ENCODE peak calls at places on chromosomes 3 and 15, in ten cellular contexts. One of them, this sample, is unnamed.

GRCh38 chr3:108103971-108104797 is 13.4 kb upstream of the CD47 start:
- DNase-seq in pancreas: no peak
- DNase-seq in hepatocyte: no peak
- DNase-seq in GM23338: no peak
- DNase-seq in HL-60: no peak
- DNase-seq in astrocyte: peak
- DNase-seq in Panc1: no peak
- DNase-seq in cardiac muscle cell: peak
- DNase-seq in psoas muscle: no peak
- DNase-seq in heart left ventricle: no peak
- DNase-seq in this sample: peak

GRCh38 chr15:40793216-40793989 is 13.5 kb upstream of the ZFYVE19 start:
- DNase-seq in psoas muscle: peak
- DNase-seq in Panc1: peak
- DNase-seq in cardiac muscle cell: peak
- DNase-seq in heart left ventricle: no peak
- DNase-seq in pancreas: peak
- DNase-seq in GM23338: no peak
- DNase-seq in HL-60: no peak
- DNase-seq in hepatocyte: peak
- DNase-seq in astrocyte: peak
- DNase-seq in this sample: peak

GRCh38 chr3:141275032-141275422 is 43.4 kb downstream of the PXYLP1 start:
- DNase-seq in cardiac muscle cell: peak
- DNase-seq in astrocyte: peak
- DNase-seq in heart left ventricle: no peak
- DNase-seq in pancreas: no peak
- DNase-seq in GM23338: no peak
- DNase-seq in psoas muscle: no peak
- DNase-seq in Panc1: no peak
- DNase-seq in HL-60: no peak
- DNase-seq in hepatocyte: no peak
- DNase-seq in this sample: no peak

GRCh38 chr3:101813817-101814440 is 34.9 kb downstream of the NXPE3 start:
- DNase-seq in cardiac muscle cell: peak
- DNase-seq in heart left ventricle: no peak
- DNase-seq in GM23338: peak
- DNase-seq in Panc1: no peak
- DNase-seq in astrocyte: no peak
- DNase-seq in hepatocyte: peak
- DNase-seq in HL-60: no peak
- DNase-seq in psoas muscle: no peak
- DNase-seq in pancreas: no peak
- DNase-seq in this sample: no peak

GRCh38 chr3:65607101-65607500 is 431.6 kb downstream of the MAGI1 start:
- DNase-seq in psoas muscle: no peak
- DNase-seq in pancreas: no peak
- DNase-seq in GM23338: no peak
- DNase-seq in HL-60: no peak
- DNase-seq in Panc1: no peak
- DNase-seq in heart left ventricle: no peak
- DNase-seq in hepatocyte: no peak
- DNase-seq in astrocyte: no peak
- DNase-seq in cardiac muscle cell: no peak
- DNase-seq in this sample: no peak

GRCh38 chr3:9911863-9912262 is 5.0 kb upstream of the IL17RC start:
- DNase-seq in heart left ventricle: no peak
- DNase-seq in hepatocyte: no peak
- DNase-seq in astrocyte: no peak
- DNase-seq in pancreas: no peak
- DNase-seq in Panc1: no peak
- DNase-seq in GM23338: no peak
- DNase-seq in psoas muscle: no peak
- DNase-seq in cardiac muscle cell: no peak
- DNase-seq in HL-60: no peak
- DNase-seq in this sample: no peak

GRCh38 chr15:64429448-64429847 is 30.9 kb upstream of the ZNF609 start:
- DNase-seq in HL-60: no peak
- DNase-seq in astrocyte: no peak
- DNase-seq in cardiac muscle cell: no peak
- DNase-seq in Panc1: no peak
- DNase-seq in psoas muscle: no peak
- DNase-seq in pancreas: no peak
- DNase-seq in GM23338: no peak
- DNase-seq in hepatocyte: no peak
- DNase-seq in heart left ventricle: no peak
- DNase-seq in this sample: no peak

GRCh38 chr3:107928084-107928445 is 162.8 kb downstream of the CD47 start:
- DNase-seq in pancreas: no peak
- DNase-seq in hepatocyte: peak
- DNase-seq in heart left ventricle: no peak
- DNase-seq in Panc1: no peak
- DNase-seq in psoas muscle: no peak
- DNase-seq in HL-60: peak
- DNase-seq in cardiac muscle cell: peak
- DNase-seq in GM23338: peak
- DNase-seq in astrocyte: peak
- DNase-seq in this sample: no peak

GRCh38 chr15:64146885-64147681 is 4.4 kb upstream of the SNX22 start:
- DNase-seq in GM23338: no peak
- DNase-seq in hepatocyte: no peak
- DNase-seq in pancreas: no peak
- DNase-seq in HL-60: no peak
- DNase-seq in Panc1: no peak
- DNase-seq in cardiac muscle cell: peak
- DNase-seq in psoas muscle: no peak
- DNase-seq in astrocyte: no peak
- DNase-seq in heart left ventricle: no peak
- DNase-seq in this sample: no peak

GRCh38 chr3:196641278-196642058 is 2.0 kb downstream of the NRROS start:
- DNase-seq in pancreas: no peak
- DNase-seq in GM23338: no peak
- DNase-seq in Panc1: no peak
- DNase-seq in astrocyte: no peak
- DNase-seq in heart left ventricle: no peak
- DNase-seq in HL-60: peak
- DNase-seq in psoas muscle: no peak
- DNase-seq in cardiac muscle cell: no peak
- DNase-seq in hepatocyte: no peak
- DNase-seq in this sample: no peak

GRCh38 chr3:188262913-188263683 is 109.1 kb downstream of the LPP start:
- DNase-seq in pancreas: no peak
- DNase-seq in astrocyte: peak
- DNase-seq in cardiac muscle cell: peak
- DNase-seq in heart left ventricle: no peak
- DNase-seq in psoas muscle: no peak
- DNase-seq in HL-60: no peak
- DNase-seq in hepatocyte: peak
- DNase-seq in GM23338: no peak
- DNase-seq in Panc1: peak
- DNase-seq in this sample: no peak

GRCh38 chr3:14234197-14235002 is 55.8 kb downstream of the LSM3 start:
- DNase-seq in HL-60: no peak
- DNase-seq in pancreas: no peak
- DNase-seq in Panc1: no peak
- DNase-seq in heart left ventricle: no peak
- DNase-seq in cardiac muscle cell: no peak
- DNase-seq in psoas muscle: no peak
- DNase-seq in astrocyte: peak
- DNase-seq in GM23338: no peak
- DNase-seq in hepatocyte: peak
- DNase-seq in this sample: no peak

GRCh38 chr3:42495393-42495792 is 7.0 kb upstream of the VIPR1 start:
- DNase-seq in HL-60: no peak
- DNase-seq in hepatocyte: no peak
- DNase-seq in Panc1: no peak
- DNase-seq in GM23338: no peak
- DNase-seq in cardiac muscle cell: no peak
- DNase-seq in psoas muscle: no peak
- DNase-seq in pancreas: peak
- DNase-seq in heart left ventricle: no peak
- DNase-seq in astrocyte: no peak
- DNase-seq in this sample: no peak

GRCh38 chr3:158713094-158713499 is 19.2 kb downstream of the RARRES1 start:
- DNase-seq in GM23338: no peak
- DNase-seq in psoas muscle: no peak
- DNase-seq in HL-60: peak
- DNase-seq in heart left ventricle: no peak
- DNase-seq in astrocyte: peak
- DNase-seq in pancreas: no peak
- DNase-seq in Panc1: no peak
- DNase-seq in hepatocyte: no peak
- DNase-seq in cardiac muscle cell: peak
- DNase-seq in this sample: no peak

GRCh38 chr3:148077318-148077923 is 620.3 kb upstream of the AGTR1 start:
- DNase-seq in GM23338: peak
- DNase-seq in astrocyte: no peak
- DNase-seq in cardiac muscle cell: peak
- DNase-seq in HL-60: no peak
- DNase-seq in pancreas: no peak
- DNase-seq in hepatocyte: peak
- DNase-seq in heart left ventricle: no peak
- DNase-seq in Panc1: no peak
- DNase-seq in psoas muscle: no peak
- DNase-seq in this sample: no peak

GRCh38 chr3:30643763-30644462 is 37.5 kb downstream of the TGFBR2 start:
- DNase-seq in cardiac muscle cell: no peak
- DNase-seq in pancreas: no peak
- DNase-seq in Panc1: no peak
- DNase-seq in GM23338: no peak
- DNase-seq in astrocyte: no peak
- DNase-seq in hepatocyte: no peak
- DNase-seq in HL-60: no peak
- DNase-seq in heart left ventricle: no peak
- DNase-seq in psoas muscle: no peak
- DNase-seq in this sample: no peak

GRCh38 chr3:185318136-185318535 is 44.8 kb upstream of the MAP3K13 start:
- DNase-seq in Panc1: no peak
- DNase-seq in psoas muscle: no peak
- DNase-seq in pancreas: no peak
- DNase-seq in HL-60: no peak
- DNase-seq in cardiac muscle cell: peak
- DNase-seq in GM23338: peak
- DNase-seq in hepatocyte: no peak
- DNase-seq in heart left ventricle: no peak
- DNase-seq in astrocyte: peak
- DNase-seq in this sample: no peak
- H3K27ac ChIP-seq in Panc1: peak
- H3K27ac ChIP-seq in psoas muscle: no peak
- H3K27ac ChIP-seq in pancreas: peak
- H3K27ac ChIP-seq in HL-60: no peak
- H3K27ac ChIP-seq in cardiac muscle cell: peak
- H3K27ac ChIP-seq in GM23338: no peak
- H3K27ac ChIP-seq in hepatocyte: peak
- H3K27ac ChIP-seq in heart left ventricle: peak
- H3K27ac ChIP-seq in astrocyte: no peak
- H3K27ac ChIP-seq in this sample: no peak

DNA sequence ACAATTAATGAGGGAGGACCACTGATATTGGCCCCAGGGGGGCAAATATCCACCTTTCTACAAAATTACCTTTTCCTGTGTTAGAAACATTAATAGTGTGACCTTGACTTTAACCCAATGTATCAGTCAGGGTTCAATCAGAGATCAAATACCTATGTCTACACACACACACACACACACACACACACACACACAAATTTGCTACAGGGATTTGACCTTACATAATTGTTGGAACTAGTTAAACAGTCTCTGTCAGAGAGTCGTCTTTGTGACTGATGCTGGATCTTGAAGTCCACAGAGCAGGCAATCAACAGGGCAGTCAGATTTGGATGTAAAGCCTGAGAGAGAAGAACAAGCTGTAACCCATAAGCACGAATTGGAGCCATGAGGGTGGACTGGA is 32.5 kb downstream of the TM4SF4 start:
- DNase-seq in astrocyte: no peak
- DNase-seq in HL-60: no peak
- DNase-seq in cardiac muscle cell: no peak
- DNase-seq in Panc1: no peak
- DNase-seq in hepatocyte: no peak
- DNase-seq in psoas muscle: no peak
- DNase-seq in heart left ventricle: no peak
- DNase-seq in pancreas: no peak
- DNase-seq in GM23338: no peak
- DNase-seq in this sample: no peak
- H3K27ac ChIP-seq in astrocyte: peak
- H3K27ac ChIP-seq in HL-60: no peak
- H3K27ac ChIP-seq in cardiac muscle cell: no peak
- H3K27ac ChIP-seq in Panc1: peak
- H3K27ac ChIP-seq in hepatocyte: no peak
- H3K27ac ChIP-seq in psoas muscle: peak
- H3K27ac ChIP-seq in heart left ventricle: peak
- H3K27ac ChIP-seq in pancreas: no peak
- H3K27ac ChIP-seq in GM23338: no peak
- H3K27ac ChIP-seq in this sample: no peak

GRCh38 chr3:128080323-128080898 is 28.2 kb downstream of the SEC61A1 start:
- DNase-seq in GM23338: no peak
- DNase-seq in astrocyte: peak
- DNase-seq in cardiac muscle cell: peak
- DNase-seq in HL-60: no peak
- DNase-seq in hepatocyte: no peak
- DNase-seq in pancreas: peak
- DNase-seq in heart left ventricle: no peak
- DNase-seq in psoas muscle: no peak
- DNase-seq in Panc1: no peak
- DNase-seq in this sample: no peak
- H3K27ac ChIP-seq in GM23338: no peak
- H3K27ac ChIP-seq in astrocyte: peak
- H3K27ac ChIP-seq in cardiac muscle cell: no peak
- H3K27ac ChIP-seq in HL-60: no peak
- H3K27ac ChIP-seq in hepatocyte: no peak
- H3K27ac ChIP-seq in pancreas: no peak
- H3K27ac ChIP-seq in heart left ventricle: no peak
- H3K27ac ChIP-seq in psoas muscle: no peak
- H3K27ac ChIP-seq in Panc1: no peak
- H3K27ac ChIP-seq in this sample: no peak

GRCh38 chr3:12904951-12905315 is 63.6 kb upstream of the RPL32 start:
- DNase-seq in HL-60: no peak
- DNase-seq in psoas muscle: peak
- DNase-seq in pancreas: no peak
- DNase-seq in hepatocyte: no peak
- DNase-seq in GM23338: no peak
- DNase-seq in Panc1: no peak
- DNase-seq in heart left ventricle: peak
- DNase-seq in cardiac muscle cell: no peak
- DNase-seq in astrocyte: no peak
- DNase-seq in this sample: no peak
- H3K27ac ChIP-seq in HL-60: no peak
- H3K27ac ChIP-seq in psoas muscle: peak
- H3K27ac ChIP-seq in pancreas: no peak
- H3K27ac ChIP-seq in hepatocyte: no peak
- H3K27ac ChIP-seq in GM23338: no peak
- H3K27ac ChIP-seq in Panc1: no peak
- H3K27ac ChIP-seq in heart left ventricle: no peak
- H3K27ac ChIP-seq in cardiac muscle cell: no peak
- H3K27ac ChIP-seq in astrocyte: no peak
- H3K27ac ChIP-seq in this sample: no peak